ENCODE peak calls at places on chromosomes 3 and 15, in nine cellular contexts. S is stimulated activated CD8-positive, alpha-beta memory T cell treated with anti-CD3 and anti-CD28 coated beads, Interleukin-2, amount 100 ng/mL, for 1 hour; B is AG10803; E is hepatic stellate cell; D is naive thymus-derived CD8-positive, alpha-beta T cell; T is iPS-NIHi11; N is NCI-H1436; W is PC-3; A is fibroblast of mammary gland. F is an unnamed sample.

GRCh38 chr3:37997791-37998370 is 7.3 kb downstream of the VILL start:
- DNase-seq in S (no peak), B (no peak), E (no peak), D (peak; percentile 62), T (no peak), N (no peak), W (no peak), A (no peak), F (no peak)

GRCh38 chr3:13236774-13237173 is 163.5 kb upstream of the IQSEC1 start:
- DNase-seq in S (no peak), B (no peak), E (no peak), D (no peak), T (no peak), N (no peak), W (no peak), A (no peak), F (no peak)

GRCh38 chr15:80476036-80476435 is 71.9 kb downstream of the ARNT2 start:
- DNase-seq in S (no peak), B (no peak), E (no peak), D (no peak), T (no peak), N (no peak), W (no peak), A (peak; percentile 71), F (no peak)

GRCh38 chr3:20528180-20528579 is 342.2 kb upstream of the SGO1 start:
- DNase-seq in S (no peak), B (no peak), E (no peak), D (no peak), T (no peak), N (no peak), W (no peak), A (no peak), F (no peak)

GRCh38 chr15:48675436-48675835 is 29.9 kb upstream of the FBN1 start:
- DNase-seq in S (no peak), B (peak; percentile 41), E (no peak), D (no peak), T (no peak), N (no peak), W (peak; percentile 8), A (peak; percentile 90), F (peak; percentile 8)

GRCh38 chr3:126535636-126536035 is 11.7 kb downstream of the CHST13 start:
- DNase-seq in S (no peak), B (no peak), E (no peak), D (no peak), T (no peak), N (no peak), W (no peak), A (no peak), F (no peak)

GRCh38 chr3:160941885-160942494 is 163.2 kb downstream of the B3GALNT1 start:
- DNase-seq in S (peak; percentile 38), B (peak; percentile 65), E (peak; percentile 20), D (peak; percentile 84), T (peak; percentile 55), N (no peak), W (peak; percentile 90), A (peak; percentile 76), F (peak; percentile 58)

GRCh38 chr3:36373084-36373483 is 7.2 kb upstream of the STAC start:
- DNase-seq in S (no peak), B (peak; percentile 78), E (peak; percentile 41), D (no peak), T (no peak), N (no peak), W (peak; percentile 48), A (peak; percentile 85), F (peak; percentile 68)

GRCh38 chr3:178277605-178278004 is 258.6 kb upstream of the KCNMB2 start:
- DNase-seq in S (no peak), B (no peak), E (no peak), D (no peak), T (no peak), N (no peak), W (peak; percentile 48), A (peak; percentile 33), F (no peak)

F was measured in fibroblast of gingiva.